ENCODE peak calls at places on chromosomes 2 and 18, in four cellular contexts. S, U, P and B are unnamed samples.

GRCh38 chr18:3994061-3994687 is 460.9 kb downstream of the DLGAP1 start:
- DNase-seq in S (no peak), U (no peak), P (no peak), B (no peak)

GRCh38 chr2:191020742-191021381 is 6.9 kb upstream of the STAT1 start:
- DNase-seq in S (peak; percentile 93), U (peak; percentile 91), P (peak; percentile 49), B (no peak)

GRCh38 chr2:8545676-8546318 is 136.1 kb upstream of the ID2 start:
- DNase-seq in S (no peak), U (no peak), P (no peak), B (no peak)

GRCh38 chr2:241052677-241053360 is 49.3 kb downstream of the MTERF4 start:
- DNase-seq in S (no peak), U (no peak), P (no peak), B (no peak)

GRCh38 chr2:219171231-219171651 is 1.4 kb upstream of the SLC23A3 start:
- DNase-seq in S (peak; percentile 89), U (peak; percentile 84), P (peak; percentile 35), B (peak; percentile 63)

GRCh38 chr2:215831296-215831913 is 181.9 kb downstream of the MREG start:
- DNase-seq in S (peak; percentile 64), U (peak; percentile 92), P (peak; percentile 41), B (peak; percentile 40)

GRCh38 chr2:240200230-240201051 is 60.0 kb upstream of the OTOS start:
- DNase-seq in S (peak; percentile 14), U (peak; percentile 64), P (no peak), B (no peak)

GRCh38 chr2:55061534-55062344 is 11.5 kb upstream of the RTN4 start:
- DNase-seq in S (no peak), U (no peak), P (no peak), B (no peak)

GRCh38 chr2:120860579-120860922 is 124.9 kb downstream of the GLI2 start:
- DNase-seq in S (no peak), U (no peak), P (no peak), B (no peak)

GRCh38 chr2:22329097-22329716 is 1055.8 kb upstream of the KLHL29 start:
- DNase-seq in S (no peak), U (no peak), P (no peak), B (no peak)

GRCh38 chr2:177553176-177553909 is 160.8 kb downstream of the AGPS start:
- DNase-seq in S (peak; percentile 76), U (no peak), P (no peak), B (no peak)

GRCh38 chr2:8134105-8134903 is 547.6 kb upstream of the ID2 start:
- DNase-seq in S (no peak), U (no peak), P (no peak), B (no peak)

GRCh38 chr2:184346338-184346862 is 251.9 kb upstream of the ZNF804A start:
- DNase-seq in S (no peak), U (no peak), P (no peak), B (no peak)

GRCh38 chr2:184357033-184357432 is 241.3 kb upstream of the ZNF804A start:
- DNase-seq in S (no peak), U (no peak), P (no peak), B (peak; percentile 22)

DNA sequence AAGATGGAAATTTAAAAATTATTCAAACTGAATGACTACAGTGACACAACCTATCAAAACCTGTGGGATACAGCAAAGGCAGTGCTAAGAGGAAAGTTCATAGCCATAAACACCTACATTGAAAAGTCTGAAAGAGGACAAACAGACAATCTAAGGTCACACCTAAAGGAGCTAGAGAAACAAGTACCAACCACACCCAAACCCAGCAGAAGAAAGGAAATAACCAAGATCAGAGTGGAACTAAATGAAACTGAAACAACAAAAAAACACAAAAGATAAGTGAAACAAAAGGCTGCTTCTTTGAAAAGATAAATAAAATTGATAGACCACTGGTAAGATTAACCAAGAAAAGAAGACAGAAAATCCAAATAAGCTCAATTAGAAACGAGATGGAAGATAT is 247.2 kb upstream of the ZNF804A start:
- DNase-seq in S (no peak), U (no peak), P (no peak), B (no peak)
- H3K4me2 ChIP-seq in S (no peak overlapping the region), U (no peak overlapping the region), P (no peak overlapping the region), B (no peak overlapping the region)

DNA sequence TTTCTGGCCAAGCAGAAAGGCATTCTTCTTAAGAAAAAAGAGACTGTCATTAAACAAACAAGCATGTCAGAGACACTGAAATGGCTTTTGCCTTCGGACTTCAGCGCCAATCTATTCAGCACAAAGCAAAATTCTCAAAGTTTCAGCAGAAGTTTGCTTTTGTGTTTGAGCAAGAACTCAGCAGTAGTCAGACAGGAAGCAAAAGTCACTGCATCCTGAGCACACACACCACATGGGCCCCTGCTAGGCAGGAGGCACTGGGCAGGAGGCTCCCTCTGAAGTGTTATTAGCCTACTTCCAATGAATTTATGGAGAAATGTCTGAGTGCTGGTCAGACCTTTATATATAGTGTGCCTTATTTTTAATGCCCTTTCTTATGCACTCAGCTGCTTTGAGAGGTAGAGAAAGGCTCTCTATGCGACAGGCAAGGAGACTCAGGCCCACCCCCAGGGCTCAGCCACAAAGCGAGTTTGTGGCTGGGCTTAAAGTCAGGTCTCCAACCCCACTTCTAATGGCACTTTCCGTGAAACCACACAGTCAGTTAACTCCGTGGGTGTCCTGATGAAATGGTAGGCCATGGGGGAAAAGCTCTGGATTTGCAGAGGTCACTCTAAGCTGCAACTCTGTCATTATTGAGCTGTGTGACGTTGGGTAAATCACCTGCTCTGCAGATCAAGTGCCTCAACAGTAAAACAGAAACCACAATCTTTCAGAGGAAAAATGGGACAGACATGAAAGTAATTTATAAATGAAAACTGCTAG is 161.0 kb upstream of the TMEM200C start:
- DNase-seq in S (peak; percentile 75), U (peak; percentile 65), P (no peak), B (no peak)
- H2AFZ ChIP-seq in S (peak overlapping the region; percentile 43), U (peak overlapping the region; percentile 30), P (no peak overlapping the region), B (no peak overlapping the region)

GRCh38 chr2:115057473-115057872 is 615.0 kb downstream of the DPP10 start:
- DNase-seq in S (no peak), U (no peak), P (no peak), B (no peak)
- H3K9me3 ChIP-seq in S (no peaks in the 10 kb centered on the region), U (no peaks in the 10 kb centered on the region), P (no peaks in the 10 kb centered on the region), B (no peaks in the 10 kb centered on the region)

GRCh38 chr2:149331023-149331400 is 625 bp downstream of the LYPD6 start:
- DNase-seq in S (peak; percentile 34), U (no peak), P (no peak), B (no peak)
- H3K4me2 ChIP-seq in S (peak overlapping the region; percentile 82), U (peak overlapping the region; percentile 83), P (no peak overlapping the region), B (no peak overlapping the region)

DNA sequence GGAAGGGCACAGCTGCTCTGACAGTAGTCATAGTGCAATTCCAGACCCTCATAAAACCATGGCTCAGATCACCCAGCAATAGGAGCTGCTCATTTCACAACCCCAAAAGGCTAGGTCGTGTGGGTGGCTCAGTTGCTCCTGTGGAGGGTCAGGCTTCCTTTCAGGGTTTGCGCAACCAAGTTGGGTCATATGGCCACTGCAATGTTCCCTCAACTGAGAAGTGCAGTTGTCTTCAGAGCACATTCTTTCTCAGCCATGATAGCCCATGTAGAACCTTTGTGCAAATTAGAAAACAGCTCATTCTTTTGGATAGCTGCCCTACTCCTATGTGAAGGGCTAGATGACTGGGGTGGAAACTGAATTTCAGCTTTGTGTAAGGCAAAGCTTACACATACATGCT is 3.2 kb downstream of the SERPINB13 start:
- DNase-seq in S (peak; percentile 67), U (no peak), P (no peak), B (no peak)
- H2AFZ ChIP-seq in S (no peak overlapping the region), U (no peak overlapping the region), P (no peak overlapping the region), B (no peak overlapping the region)

GRCh38 chr2:17401096-17401495 is 117.1 kb downstream of the RAD51AP2 start:
- DNase-seq in S (no peak), U (no peak), P (no peak), B (no peak)
- H3K9me3 ChIP-seq in S (peaks cover 3% of the 10 kb centered on the region), U (no peaks in the 10 kb centered on the region), P (peaks cover 3% of the 10 kb centered on the region), B (no peaks in the 10 kb centered on the region)

GRCh38 chr2:46163031-46163430 is 134.2 kb upstream of the EPAS1 start:
- DNase-seq in S (no peak), U (no peak), P (no peak), B (no peak)

GRCh38 chr2:46165916-46166315 is 131.3 kb upstream of the EPAS1 start:
- DNase-seq in S (no peak), U (no peak), P (no peak), B (no peak)

GRCh38 chr2:46164581-46165301 is 132.5 kb upstream of the EPAS1 start:
- DNase-seq in S (peak; percentile 92), U (peak; percentile 96), P (no peak), B (no peak)

GRCh38 chr2:46162329-46162870 is 134.8 kb upstream of the EPAS1 start:
- DNase-seq in S (peak; percentile 77), U (no peak), P (no peak), B (no peak)

DNA sequence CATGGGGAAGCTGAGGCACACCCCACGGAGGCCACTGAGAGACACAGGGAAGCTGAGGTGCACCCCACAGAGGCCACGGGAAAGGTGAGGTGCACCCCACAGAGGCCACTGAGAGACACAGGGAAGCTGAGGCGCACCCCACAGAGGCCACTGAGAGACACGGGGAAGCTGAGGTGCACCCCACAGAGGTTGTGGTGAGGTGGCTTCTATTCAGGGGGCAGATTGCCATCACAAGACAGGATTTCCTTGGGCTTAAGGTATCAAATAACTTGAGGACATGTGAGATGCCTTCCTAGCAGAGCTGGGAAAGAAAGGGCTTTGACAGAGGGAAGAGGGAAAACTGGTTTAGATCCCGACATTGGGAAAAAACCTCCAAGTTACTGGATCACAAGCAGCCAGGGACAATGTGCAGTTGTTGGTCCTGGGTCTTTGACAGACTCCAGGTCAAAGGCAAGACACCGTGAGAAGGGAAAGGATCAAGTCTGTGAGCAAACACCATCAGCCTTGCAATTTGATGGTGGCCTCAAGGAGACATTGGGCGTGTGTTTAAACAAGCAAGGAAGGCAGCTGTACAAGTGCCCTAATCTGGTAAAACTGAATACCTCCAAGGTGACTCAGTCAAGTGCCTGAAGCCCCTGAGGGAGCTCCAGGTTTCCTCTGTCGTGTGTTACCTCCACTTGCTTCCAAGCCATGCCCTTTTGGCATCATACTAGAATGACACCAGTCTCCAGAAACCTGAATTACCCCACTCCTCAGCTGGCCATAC is 133.2 kb upstream of the EPAS1 start:
- DNase-seq in S (peak; percentile 57), U (no peak), P (no peak), B (no peak)
- H3K4me2 ChIP-seq in S (peak overlapping the region; percentile 65), U (peak overlapping the region; percentile 13), P (no peak overlapping the region), B (no peak overlapping the region)

GRCh38 chr2:20449501-20450200 is 2.8 kb downstream of the RHOB start:
- DNase-seq in S (peak; percentile 47), U (peak; percentile 56), P (no peak), B (no peak)
- H2AFZ ChIP-seq in S (no peak overlapping the region), U (no peak overlapping the region), P (no peak overlapping the region), B (no peak overlapping the region)

GRCh38 chr2:28589746-28590463 is 94.0 kb downstream of the PLB1 start:
- DNase-seq in S (no peak), U (no peak), P (no peak), B (no peak)
- H3K9me3 ChIP-seq in S (no peaks in the 10 kb centered on the region), U (no peaks in the 10 kb centered on the region), P (no peaks in the 10 kb centered on the region), B (no peaks in the 10 kb centered on the region)